ENCODE peak calls at places on chromosomes 1 and 21, in seven cellular contexts. One of them, this sample, is unnamed.

GRCh38 chr1:42403880-42404400 is 23.3 kb downstream of the RIMKLA start:
- DNase-seq in AG10803: no peak
- DNase-seq in activated naive CD8-positive, alpha-beta T cell treated with anti-CD3 and anti-CD28 coated beads for 36 hours: no peak
- DNase-seq in fibroblast of lung: no peak
- DNase-seq in aorta: no peak
- DNase-seq in iPS-NIHi11: no peak
- DNase-seq in T-cell: no peak
- DNase-seq in this sample: no peak

GRCh38 chr1:215569987-215570824 is 3.1 kb downstream of the KCTD3 start:
- DNase-seq in AG10803: no peak
- DNase-seq in iPS-NIHi11: no peak
- DNase-seq in aorta: no peak
- DNase-seq in activated naive CD8-positive, alpha-beta T cell treated with anti-CD3 and anti-CD28 coated beads for 36 hours: no peak
- DNase-seq in T-cell: no peak
- DNase-seq in fibroblast of lung: peak
- DNase-seq in this sample: no peak

GRCh38 chr1:25619101-25619890 is 2.7 kb downstream of the MAN1C1 start:
- DNase-seq in aorta: no peak
- DNase-seq in fibroblast of lung: no peak
- DNase-seq in iPS-NIHi11: peak
- DNase-seq in T-cell: no peak
- DNase-seq in AG10803: no peak
- DNase-seq in activated naive CD8-positive, alpha-beta T cell treated with anti-CD3 and anti-CD28 coated beads for 36 hours: peak
- DNase-seq in this sample: no peak

GRCh38 chr1:172537827-172538391 is 5.0 kb downstream of the SUCO start:
- DNase-seq in iPS-NIHi11: peak
- DNase-seq in AG10803: no peak
- DNase-seq in T-cell: no peak
- DNase-seq in activated naive CD8-positive, alpha-beta T cell treated with anti-CD3 and anti-CD28 coated beads for 36 hours: no peak
- DNase-seq in fibroblast of lung: peak
- DNase-seq in aorta: no peak
- DNase-seq in this sample: no peak

GRCh38 chr1:29176567-29176966 is 5.1 kb downstream of the SRSF4 start:
- DNase-seq in T-cell: no peak
- DNase-seq in aorta: no peak
- DNase-seq in iPS-NIHi11: no peak
- DNase-seq in activated naive CD8-positive, alpha-beta T cell treated with anti-CD3 and anti-CD28 coated beads for 36 hours: no peak
- DNase-seq in AG10803: peak
- DNase-seq in fibroblast of lung: peak
- DNase-seq in this sample: no peak

GRCh38 chr21:41210405-41211040 is 42.6 kb downstream of the BACE2 start:
- DNase-seq in T-cell: no peak
- DNase-seq in AG10803: no peak
- DNase-seq in fibroblast of lung: peak
- DNase-seq in activated naive CD8-positive, alpha-beta T cell treated with anti-CD3 and anti-CD28 coated beads for 36 hours: no peak
- DNase-seq in aorta: no peak
- DNase-seq in iPS-NIHi11: no peak
- DNase-seq in this sample: no peak

GRCh38 chr1:37479255-37480124 is 5.1 kb downstream of the ZC3H12A start:
- DNase-seq in AG10803: peak
- DNase-seq in T-cell: peak
- DNase-seq in fibroblast of lung: peak
- DNase-seq in activated naive CD8-positive, alpha-beta T cell treated with anti-CD3 and anti-CD28 coated beads for 36 hours: peak
- DNase-seq in iPS-NIHi11: no peak
- DNase-seq in aorta: peak
- DNase-seq in this sample: peak

GRCh38 chr1:204398197-204399125 is 13.2 kb downstream of the PPP1R15B start:
- DNase-seq in iPS-NIHi11: peak
- DNase-seq in T-cell: no peak
- DNase-seq in fibroblast of lung: peak
- DNase-seq in aorta: no peak
- DNase-seq in AG10803: peak
- DNase-seq in activated naive CD8-positive, alpha-beta T cell treated with anti-CD3 and anti-CD28 coated beads for 36 hours: peak
- DNase-seq in this sample: no peak

GRCh38 chr1:226987179-226987536 is 47.1 kb downstream of the COQ8A start:
- DNase-seq in iPS-NIHi11: no peak
- DNase-seq in fibroblast of lung: no peak
- DNase-seq in AG10803: no peak
- DNase-seq in aorta: peak
- DNase-seq in activated naive CD8-positive, alpha-beta T cell treated with anti-CD3 and anti-CD28 coated beads for 36 hours: no peak
- DNase-seq in T-cell: no peak
- DNase-seq in this sample: peak

GRCh38 chr1:228148196-228148861 is 1.4 kb upstream of the GJC2 start:
- DNase-seq in iPS-NIHi11: no peak
- DNase-seq in T-cell: no peak
- DNase-seq in AG10803: peak
- DNase-seq in fibroblast of lung: no peak
- DNase-seq in activated naive CD8-positive, alpha-beta T cell treated with anti-CD3 and anti-CD28 coated beads for 36 hours: no peak
- DNase-seq in aorta: peak
- DNase-seq in this sample: no peak

GRCh38 chr1:241697640-241698018 is 45.5 kb downstream of the WDR64 start:
- DNase-seq in activated naive CD8-positive, alpha-beta T cell treated with anti-CD3 and anti-CD28 coated beads for 36 hours: no peak
- DNase-seq in fibroblast of lung: no peak
- DNase-seq in iPS-NIHi11: no peak
- DNase-seq in aorta: no peak
- DNase-seq in T-cell: no peak
- DNase-seq in AG10803: no peak
- DNase-seq in this sample: no peak

GRCh38 chr1:209746469-209747269 is 9.2 kb upstream of the TRAF3IP3 start:
- DNase-seq in AG10803: no peak
- DNase-seq in fibroblast of lung: no peak
- DNase-seq in iPS-NIHi11: no peak
- DNase-seq in aorta: no peak
- DNase-seq in T-cell: no peak
- DNase-seq in activated naive CD8-positive, alpha-beta T cell treated with anti-CD3 and anti-CD28 coated beads for 36 hours: no peak
- DNase-seq in this sample: no peak

GRCh38 chr1:65832296-65832695 is 39.6 kb downstream of the PDE4B start:
- DNase-seq in iPS-NIHi11: no peak
- DNase-seq in activated naive CD8-positive, alpha-beta T cell treated with anti-CD3 and anti-CD28 coated beads for 36 hours: no peak
- DNase-seq in T-cell: no peak
- DNase-seq in aorta: no peak
- DNase-seq in fibroblast of lung: peak
- DNase-seq in AG10803: peak
- DNase-seq in this sample: no peak

GRCh38 chr1:40663324-40664166 is 1.9 kb downstream of the RIMS3 start:
- DNase-seq in fibroblast of lung: no peak
- DNase-seq in AG10803: no peak
- DNase-seq in aorta: no peak
- DNase-seq in iPS-NIHi11: no peak
- DNase-seq in activated naive CD8-positive, alpha-beta T cell treated with anti-CD3 and anti-CD28 coated beads for 36 hours: no peak
- DNase-seq in T-cell: no peak
- DNase-seq in this sample: no peak